ENCODE peak calls at places on chromosomes 4 and X, in nine cellular contexts. One of them, this sample, is unnamed. For H3K4me1 and H3K9me3, the result is how much of the 10 kb centered on the place peaks cover.

GRCh38 chr4:174401471-174402130 is 117.9 kb downstream of the CEP44 start:
- DNase-seq in PC-3: peak
- DNase-seq in transverse colon: no peak
- DNase-seq in colonic mucosa: no peak
- DNase-seq in HepG2: no peak
- DNase-seq in aorta: no peak
- DNase-seq in astrocyte: peak
- DNase-seq in DND-41: no peak
- DNase-seq in body of pancreas: no peak
- DNase-seq in this sample: no peak

GRCh38 chrX:115093206-115093605 is 75.8 kb upstream of the IL13RA2 start:
- DNase-seq in PC-3: no peak
- DNase-seq in transverse colon: no peak
- DNase-seq in colonic mucosa: no peak
- DNase-seq in HepG2: no peak
- DNase-seq in aorta: no peak
- DNase-seq in astrocyte: peak
- DNase-seq in DND-41: no peak
- DNase-seq in body of pancreas: no peak
- DNase-seq in this sample: no peak

GRCh38 chrX:112816908-112817307 is 23.7 kb downstream of the AMOT start:
- DNase-seq in PC-3: no peak
- DNase-seq in transverse colon: no peak
- DNase-seq in colonic mucosa: no peak
- DNase-seq in HepG2: no peak
- DNase-seq in aorta: no peak
- DNase-seq in astrocyte: no peak
- DNase-seq in DND-41: no peak
- DNase-seq in body of pancreas: peak
- DNase-seq in this sample: no peak

GRCh38 chr4:19580090-19580489 is 671.6 kb upstream of the SLIT2 start:
- DNase-seq in PC-3: no peak
- DNase-seq in transverse colon: no peak
- DNase-seq in colonic mucosa: no peak
- DNase-seq in HepG2: no peak
- DNase-seq in aorta: no peak
- DNase-seq in astrocyte: peak
- DNase-seq in DND-41: no peak
- DNase-seq in body of pancreas: no peak
- DNase-seq in this sample: no peak

GRCh38 chr4:148740701-148741100 is 298.5 kb upstream of the NR3C2 start:
- DNase-seq in PC-3: no peak
- DNase-seq in transverse colon: no peak
- DNase-seq in colonic mucosa: no peak
- DNase-seq in HepG2: no peak
- DNase-seq in aorta: no peak
- DNase-seq in astrocyte: no peak
- DNase-seq in DND-41: no peak
- DNase-seq in body of pancreas: no peak
- DNase-seq in this sample: no peak

GRCh38 chr4:4787421-4787820 is 72.0 kb upstream of the MSX1 start:
- DNase-seq in PC-3: no peak
- DNase-seq in transverse colon: no peak
- DNase-seq in colonic mucosa: no peak
- DNase-seq in HepG2: no peak
- DNase-seq in aorta: no peak
- DNase-seq in astrocyte: no peak
- DNase-seq in DND-41: no peak
- DNase-seq in body of pancreas: no peak
- DNase-seq in this sample: no peak

GRCh38 chr4:83040269-83040668 is 5.3 kb downstream of the COPS4 start:
- DNase-seq in PC-3: no peak
- DNase-seq in transverse colon: no peak
- DNase-seq in colonic mucosa: no peak
- DNase-seq in HepG2: no peak
- DNase-seq in aorta: no peak
- DNase-seq in astrocyte: no peak
- DNase-seq in DND-41: no peak
- DNase-seq in body of pancreas: no peak
- DNase-seq in this sample: no peak

GRCh38 chrX:12770440-12770839 is 20.8 kb upstream of the PRPS2 start:
- DNase-seq in PC-3: peak
- DNase-seq in transverse colon: no peak
- DNase-seq in colonic mucosa: no peak
- DNase-seq in HepG2: no peak
- DNase-seq in aorta: no peak
- DNase-seq in astrocyte: no peak
- DNase-seq in DND-41: no peak
- DNase-seq in body of pancreas: no peak
- DNase-seq in this sample: peak

GRCh38 chrX:18885317-18886004 is 98.5 kb downstream of the PHKA2 start:
- DNase-seq in PC-3: no peak
- DNase-seq in transverse colon: no peak
- DNase-seq in colonic mucosa: no peak
- DNase-seq in HepG2: no peak
- DNase-seq in aorta: peak
- DNase-seq in astrocyte: peak
- DNase-seq in DND-41: no peak
- DNase-seq in body of pancreas: no peak
- DNase-seq in this sample: no peak

GRCh38 chrX:135421932-135422809 is at the start of gene SMIM10L2A:
- DNase-seq in PC-3: no peak
- DNase-seq in transverse colon: no peak
- DNase-seq in colonic mucosa: no peak
- DNase-seq in HepG2: no peak
- DNase-seq in aorta: no peak
- DNase-seq in astrocyte: no peak
- DNase-seq in DND-41: no peak
- DNase-seq in body of pancreas: no peak
- DNase-seq in this sample: peak

GRCh38 chr4:67861513-67861912 is 22.3 kb downstream of the TMPRSS11D start:
- DNase-seq in PC-3: no peak
- DNase-seq in transverse colon: no peak
- DNase-seq in colonic mucosa: no peak
- DNase-seq in HepG2: no peak
- DNase-seq in aorta: no peak
- DNase-seq in astrocyte: peak
- DNase-seq in DND-41: no peak
- DNase-seq in body of pancreas: no peak
- DNase-seq in this sample: no peak

DNA sequence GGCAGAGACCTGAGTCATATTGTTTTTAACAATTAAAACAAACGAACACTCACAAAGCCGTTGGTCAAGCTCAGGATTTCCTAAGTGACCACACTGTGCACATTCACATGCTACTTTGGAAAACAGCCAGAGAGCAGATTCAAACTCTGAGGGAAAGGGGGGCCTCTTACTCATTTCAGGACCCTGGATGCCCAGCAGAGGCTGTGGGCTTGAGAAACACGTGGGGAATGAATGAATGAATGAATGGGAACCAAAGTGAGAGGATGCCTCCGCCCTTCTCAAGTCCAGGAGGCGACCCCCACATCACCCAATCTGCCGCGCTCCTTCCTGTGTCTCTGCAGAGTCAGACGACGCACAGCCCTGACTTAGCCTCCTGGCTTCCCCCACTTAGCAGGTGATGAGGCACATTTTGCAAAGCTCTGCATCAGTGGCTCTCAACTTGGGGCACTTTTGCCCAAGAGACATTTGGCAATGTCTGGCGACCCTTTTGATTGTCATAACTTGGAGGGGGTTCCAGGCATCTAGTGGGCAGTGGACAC is 76.0 kb downstream of the ABLIM2 start:
- DNase-seq in PC-3: no peak
- DNase-seq in transverse colon: no peak
- DNase-seq in colonic mucosa: no peak
- DNase-seq in HepG2: no peak
- DNase-seq in aorta: no peak
- DNase-seq in astrocyte: no peak
- DNase-seq in DND-41: no peak
- DNase-seq in body of pancreas: no peak
- DNase-seq in this sample: no peak
- H3K4me1 ChIP-seq in PC-3: under half
- H3K4me1 ChIP-seq in transverse colon: under half
- H3K4me1 ChIP-seq in colonic mucosa: under half
- H3K4me1 ChIP-seq in HepG2: under half
- H3K4me1 ChIP-seq in aorta: under half
- H3K4me1 ChIP-seq in astrocyte: under half
- H3K4me1 ChIP-seq in DND-41: under half
- H3K4me1 ChIP-seq in body of pancreas: under half
- H3K4me1 ChIP-seq in this sample: under half

DNA sequence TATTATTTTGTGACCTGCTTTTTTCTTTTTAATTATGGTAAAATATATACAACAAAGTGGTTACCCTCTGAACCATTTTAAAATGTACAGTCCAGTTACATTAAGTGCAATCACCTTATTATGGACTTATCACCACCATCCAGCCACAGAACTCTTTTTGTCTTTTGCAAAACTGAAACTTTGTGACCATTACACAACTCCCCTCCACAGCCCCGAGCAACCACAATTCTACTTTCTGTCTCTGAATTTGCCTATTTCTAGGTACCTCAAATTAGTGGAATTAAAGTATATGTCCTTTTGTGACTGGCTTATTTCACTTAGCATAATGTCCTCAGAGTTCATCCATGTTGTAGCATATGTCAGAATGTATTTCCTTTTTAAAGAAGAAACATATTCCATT is 39.3 kb upstream of the WWC2 start:
- DNase-seq in PC-3: no peak
- DNase-seq in transverse colon: no peak
- DNase-seq in colonic mucosa: no peak
- DNase-seq in HepG2: no peak
- DNase-seq in aorta: no peak
- DNase-seq in astrocyte: no peak
- DNase-seq in DND-41: no peak
- DNase-seq in body of pancreas: no peak
- DNase-seq in this sample: no peak
- H3K9me3 ChIP-seq in PC-3: under half
- H3K9me3 ChIP-seq in transverse colon: under half
- H3K9me3 ChIP-seq in colonic mucosa: under half
- H3K9me3 ChIP-seq in HepG2: under half
- H3K9me3 ChIP-seq in aorta: under half
- H3K9me3 ChIP-seq in astrocyte: under half
- H3K9me3 ChIP-seq in DND-41: under half
- H3K9me3 ChIP-seq in body of pancreas: under half
- H3K9me3 ChIP-seq in this sample: under half

GRCh38 chr4:169256856-169257756 is 13.7 kb downstream of the SH3RF1 start:
- DNase-seq in PC-3: no peak
- DNase-seq in transverse colon: no peak
- DNase-seq in colonic mucosa: no peak
- DNase-seq in HepG2: no peak
- DNase-seq in aorta: no peak
- DNase-seq in astrocyte: no peak
- DNase-seq in DND-41: no peak
- DNase-seq in body of pancreas: no peak
- DNase-seq in this sample: no peak
- H3K4me1 ChIP-seq in PC-3: half or more
- H3K4me1 ChIP-seq in transverse colon: half or more
- H3K4me1 ChIP-seq in colonic mucosa: under half
- H3K4me1 ChIP-seq in HepG2: half or more
- H3K4me1 ChIP-seq in aorta: under half
- H3K4me1 ChIP-seq in astrocyte: half or more
- H3K4me1 ChIP-seq in DND-41: under half
- H3K4me1 ChIP-seq in body of pancreas: half or more
- H3K4me1 ChIP-seq in this sample: under half

GRCh38 chr4:189533603-189534002 is 407.1 kb upstream of the FRG1 start:
- DNase-seq in PC-3: no peak
- DNase-seq in transverse colon: no peak
- DNase-seq in colonic mucosa: no peak
- DNase-seq in HepG2: no peak
- DNase-seq in aorta: no peak
- DNase-seq in astrocyte: no peak
- DNase-seq in DND-41: no peak
- DNase-seq in body of pancreas: no peak
- DNase-seq in this sample: no peak
- H3K9me3 ChIP-seq in PC-3: under half
- H3K9me3 ChIP-seq in transverse colon: under half
- H3K9me3 ChIP-seq in colonic mucosa: under half
- H3K9me3 ChIP-seq in HepG2: half or more
- H3K9me3 ChIP-seq in aorta: under half
- H3K9me3 ChIP-seq in astrocyte: under half
- H3K9me3 ChIP-seq in DND-41: under half
- H3K9me3 ChIP-seq in body of pancreas: under half
- H3K9me3 ChIP-seq in this sample: under half

GRCh38 chr4:87118421-87118820 is 102.0 kb downstream of the KLHL8 start:
- DNase-seq in PC-3: no peak
- DNase-seq in transverse colon: no peak
- DNase-seq in colonic mucosa: no peak
- DNase-seq in HepG2: no peak
- DNase-seq in aorta: no peak
- DNase-seq in astrocyte: no peak
- DNase-seq in DND-41: no peak
- DNase-seq in body of pancreas: no peak
- DNase-seq in this sample: no peak
- H3K4me1 ChIP-seq in PC-3: under half
- H3K4me1 ChIP-seq in transverse colon: under half
- H3K4me1 ChIP-seq in colonic mucosa: under half
- H3K4me1 ChIP-seq in HepG2: under half
- H3K4me1 ChIP-seq in aorta: under half
- H3K4me1 ChIP-seq in astrocyte: under half
- H3K4me1 ChIP-seq in DND-41: under half
- H3K4me1 ChIP-seq in body of pancreas: under half
- H3K4me1 ChIP-seq in this sample: under half

DNA sequence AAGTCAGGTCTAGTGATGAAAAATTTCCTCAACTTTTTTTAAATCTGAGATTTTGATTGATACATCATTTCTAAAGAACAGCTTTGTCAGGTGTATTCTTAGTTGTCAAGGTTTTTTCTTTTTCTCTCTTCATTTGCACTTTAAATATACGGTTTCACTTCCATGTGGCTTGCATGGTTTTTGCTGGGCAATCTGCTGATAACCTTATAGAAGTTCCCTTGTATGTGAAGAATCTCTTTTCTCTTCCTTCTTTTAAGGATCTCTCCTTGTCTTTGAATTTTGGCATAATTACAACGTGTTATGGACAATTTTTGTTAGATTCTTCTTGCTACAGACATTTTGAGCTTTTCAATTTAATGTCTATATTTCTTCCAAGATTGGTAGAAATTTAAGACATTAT is 76.4 kb downstream of the ZNF721 start:
- DNase-seq in PC-3: no peak
- DNase-seq in transverse colon: no peak
- DNase-seq in colonic mucosa: no peak
- DNase-seq in HepG2: no peak
- DNase-seq in aorta: no peak
- DNase-seq in astrocyte: no peak
- DNase-seq in DND-41: no peak
- DNase-seq in body of pancreas: no peak
- DNase-seq in this sample: no peak
- H3K9me3 ChIP-seq in PC-3: under half
- H3K9me3 ChIP-seq in transverse colon: half or more
- H3K9me3 ChIP-seq in colonic mucosa: under half
- H3K9me3 ChIP-seq in HepG2: half or more
- H3K9me3 ChIP-seq in aorta: under half
- H3K9me3 ChIP-seq in astrocyte: under half
- H3K9me3 ChIP-seq in DND-41: under half
- H3K9me3 ChIP-seq in body of pancreas: under half
- H3K9me3 ChIP-seq in this sample: under half

This sample was measured in HAP-1.